ENCODE peak calls at places on chromosome 7, in four cellular contexts. One of them, this sample, is unnamed.

GRCh38 chr7:90236890-90237289 is 8.1 kb upstream of the CFAP69 start:
- DNase-seq in activated effector memory CD4-positive, alpha-beta T cell treated with anti-CD3 and anti-CD28 coated beads, Interleukin-2, amount 50 U/mL, for 16 hours: no peak
- DNase-seq in endodermal cell: no peak
- DNase-seq in AG04450: no peak
- DNase-seq in this sample: no peak

GRCh38 chr7:91603707-91604106 is 276.8 kb downstream of the MTERF1 start:
- DNase-seq in activated effector memory CD4-positive, alpha-beta T cell treated with anti-CD3 and anti-CD28 coated beads, Interleukin-2, amount 50 U/mL, for 16 hours: no peak
- DNase-seq in endodermal cell: peak; percentile 51
- DNase-seq in AG04450: no peak
- DNase-seq in this sample: no peak

GRCh38 chr7:55194522-55194921 is 170.6 kb upstream of the LANCL2 start:
- DNase-seq in AG04450: no peak
- DNase-seq in endodermal cell: no peak
- DNase-seq in activated effector memory CD4-positive, alpha-beta T cell treated with anti-CD3 and anti-CD28 coated beads, Interleukin-2, amount 50 U/mL, for 16 hours: no peak
- DNase-seq in this sample: no peak

GRCh38 chr7:129295015-129295423 is 70.2 kb downstream of the AHCYL2 start:
- DNase-seq in AG04450: no peak
- DNase-seq in activated effector memory CD4-positive, alpha-beta T cell treated with anti-CD3 and anti-CD28 coated beads, Interleukin-2, amount 50 U/mL, for 16 hours: no peak
- DNase-seq in endodermal cell: no peak
- DNase-seq in this sample: no peak

GRCh38 chr7:159143780-159144755 is 599 bp downstream of the VIPR2 start:
- DNase-seq in activated effector memory CD4-positive, alpha-beta T cell treated with anti-CD3 and anti-CD28 coated beads, Interleukin-2, amount 50 U/mL, for 16 hours: no peak
- DNase-seq in endodermal cell: peak; percentile 75
- DNase-seq in AG04450: no peak
- DNase-seq in this sample: peak; percentile 74

GRCh38 chr7:27431465-27431864 is 188.9 kb downstream of the EVX1 start:
- DNase-seq in activated effector memory CD4-positive, alpha-beta T cell treated with anti-CD3 and anti-CD28 coated beads, Interleukin-2, amount 50 U/mL, for 16 hours: no peak
- DNase-seq in endodermal cell: no peak
- DNase-seq in AG04450: no peak
- DNase-seq in this sample: no peak

GRCh38 chr7:157150825-157151412 is 12.2 kb downstream of the UBE3C start:
- DNase-seq in AG04450: no peak
- DNase-seq in activated effector memory CD4-positive, alpha-beta T cell treated with anti-CD3 and anti-CD28 coated beads, Interleukin-2, amount 50 U/mL, for 16 hours: no peak
- DNase-seq in endodermal cell: peak; percentile 79
- DNase-seq in this sample: no peak

GRCh38 chr7:142375710-142376313 is 118.0 kb upstream of the PRSS58 start:
- DNase-seq in endodermal cell: peak; percentile 91
- DNase-seq in activated effector memory CD4-positive, alpha-beta T cell treated with anti-CD3 and anti-CD28 coated beads, Interleukin-2, amount 50 U/mL, for 16 hours: no peak
- DNase-seq in AG04450: no peak
- DNase-seq in this sample: no peak